ENCODE peak calls at places on chromosomes 5 and 9, in eight cellular contexts. One of them, this sample, is unnamed.
A peak's percentile ranks its signal among the peaks of the same experiment; 100 is the strongest.

GRCh38 chr5:122187426-122187825 is 58.1 kb downstream of the ZNF474 start:
- DNase-seq in PC-9: no peak
- DNase-seq in activated CD8-positive, alpha-beta T cell treated with anti-CD3 and anti-CD28 coated beads for 36 hours: no peak
- DNase-seq in fibroblast of pulmonary artery: peak; percentile 64
- DNase-seq in OCI-LY7: no peak
- DNase-seq in GM20000: no peak
- DNase-seq in GM23338: no peak
- DNase-seq in MCF 10A: no peak
- DNase-seq in this sample: no peak

GRCh38 chr5:3694819-3695218 is 99.2 kb downstream of the IRX1 start:
- DNase-seq in PC-9: no peak
- DNase-seq in activated CD8-positive, alpha-beta T cell treated with anti-CD3 and anti-CD28 coated beads for 36 hours: no peak
- DNase-seq in fibroblast of pulmonary artery: no peak
- DNase-seq in OCI-LY7: no peak
- DNase-seq in GM20000: no peak
- DNase-seq in GM23338: no peak
- DNase-seq in MCF 10A: no peak
- DNase-seq in this sample: no peak

GRCh38 chr9:14591411-14591810 is 101.8 kb downstream of the ZDHHC21 start:
- DNase-seq in PC-9: no peak
- DNase-seq in activated CD8-positive, alpha-beta T cell treated with anti-CD3 and anti-CD28 coated beads for 36 hours: no peak
- DNase-seq in fibroblast of pulmonary artery: no peak
- DNase-seq in OCI-LY7: no peak
- DNase-seq in GM20000: no peak
- DNase-seq in GM23338: no peak
- DNase-seq in MCF 10A: no peak
- DNase-seq in this sample: no peak

GRCh38 chr9:84079994-84080393 is 99.4 kb downstream of the RMI1 start:
- DNase-seq in PC-9: no peak
- DNase-seq in activated CD8-positive, alpha-beta T cell treated with anti-CD3 and anti-CD28 coated beads for 36 hours: no peak
- DNase-seq in fibroblast of pulmonary artery: no peak
- DNase-seq in OCI-LY7: no peak
- DNase-seq in GM20000: no peak
- DNase-seq in GM23338: no peak
- DNase-seq in MCF 10A: no peak
- DNase-seq in this sample: no peak

GRCh38 chr5:168714046-168714445 is 134.9 kb upstream of the PANK3 start:
- DNase-seq in PC-9: no peak
- DNase-seq in activated CD8-positive, alpha-beta T cell treated with anti-CD3 and anti-CD28 coated beads for 36 hours: peak; percentile 4
- DNase-seq in fibroblast of pulmonary artery: peak; percentile 16
- DNase-seq in OCI-LY7: no peak
- DNase-seq in GM20000: no peak
- DNase-seq in GM23338: no peak
- DNase-seq in MCF 10A: no peak
- DNase-seq in this sample: no peak

GRCh38 chr5:148808864-148809642 is 17.4 kb upstream of the ADRB2 start:
- DNase-seq in PC-9: no peak
- DNase-seq in activated CD8-positive, alpha-beta T cell treated with anti-CD3 and anti-CD28 coated beads for 36 hours: peak; percentile 55
- DNase-seq in fibroblast of pulmonary artery: no peak
- DNase-seq in OCI-LY7: peak; percentile 85
- DNase-seq in GM20000: peak; percentile 58
- DNase-seq in GM23338: no peak
- DNase-seq in MCF 10A: peak; percentile 39
- DNase-seq in this sample: no peak

GRCh38 chr5:149007174-149007573 is 55.7 kb downstream of the SH3TC2 start:
- DNase-seq in PC-9: no peak
- DNase-seq in activated CD8-positive, alpha-beta T cell treated with anti-CD3 and anti-CD28 coated beads for 36 hours: no peak
- DNase-seq in fibroblast of pulmonary artery: peak; percentile 66
- DNase-seq in OCI-LY7: no peak
- DNase-seq in GM20000: no peak
- DNase-seq in GM23338: no peak
- DNase-seq in MCF 10A: no peak
- DNase-seq in this sample: no peak

GRCh38 chr5:142433526-142434321 is 108.9 kb upstream of the SPRY4 start:
- DNase-seq in PC-9: no peak
- DNase-seq in activated CD8-positive, alpha-beta T cell treated with anti-CD3 and anti-CD28 coated beads for 36 hours: no peak
- DNase-seq in fibroblast of pulmonary artery: peak; percentile 72
- DNase-seq in OCI-LY7: no peak
- DNase-seq in GM20000: no peak
- DNase-seq in GM23338: no peak
- DNase-seq in MCF 10A: no peak
- DNase-seq in this sample: no peak

GRCh38 chr5:30994170-30994569 is 199.3 kb upstream of the CDH6 start:
- DNase-seq in PC-9: no peak
- DNase-seq in activated CD8-positive, alpha-beta T cell treated with anti-CD3 and anti-CD28 coated beads for 36 hours: no peak
- DNase-seq in fibroblast of pulmonary artery: no peak
- DNase-seq in OCI-LY7: no peak
- DNase-seq in GM20000: no peak
- DNase-seq in GM23338: peak; percentile 19
- DNase-seq in MCF 10A: no peak
- DNase-seq in this sample: no peak

GRCh38 chr5:15073453-15073852 is 201.9 kb upstream of the ANKH start:
- DNase-seq in PC-9: no peak
- DNase-seq in activated CD8-positive, alpha-beta T cell treated with anti-CD3 and anti-CD28 coated beads for 36 hours: no peak
- DNase-seq in fibroblast of pulmonary artery: no peak
- DNase-seq in OCI-LY7: peak; percentile 1
- DNase-seq in GM20000: no peak
- DNase-seq in GM23338: no peak
- DNase-seq in MCF 10A: no peak
- DNase-seq in this sample: no peak

GRCh38 chr9:126625329-126626116 is 11.8 kb downstream of the LMX1B start:
- DNase-seq in PC-9: no peak
- DNase-seq in activated CD8-positive, alpha-beta T cell treated with anti-CD3 and anti-CD28 coated beads for 36 hours: no peak
- DNase-seq in fibroblast of pulmonary artery: no peak
- DNase-seq in OCI-LY7: no peak
- DNase-seq in GM20000: no peak
- DNase-seq in GM23338: peak; percentile 57
- DNase-seq in MCF 10A: no peak
- DNase-seq in this sample: no peak

GRCh38 chr5:36887532-36887931 is 11.0 kb downstream of the NIPBL start:
- DNase-seq in PC-9: no peak
- DNase-seq in activated CD8-positive, alpha-beta T cell treated with anti-CD3 and anti-CD28 coated beads for 36 hours: no peak
- DNase-seq in fibroblast of pulmonary artery: no peak
- DNase-seq in OCI-LY7: no peak
- DNase-seq in GM20000: no peak
- DNase-seq in GM23338: no peak
- DNase-seq in MCF 10A: peak; percentile 21
- DNase-seq in this sample: no peak

GRCh38 chr9:126206099-126206498 is 120.5 kb upstream of the MVB12B start:
- DNase-seq in PC-9: no peak
- DNase-seq in activated CD8-positive, alpha-beta T cell treated with anti-CD3 and anti-CD28 coated beads for 36 hours: no peak
- DNase-seq in fibroblast of pulmonary artery: no peak
- DNase-seq in OCI-LY7: no peak
- DNase-seq in GM20000: no peak
- DNase-seq in GM23338: no peak
- DNase-seq in MCF 10A: no peak
- DNase-seq in this sample: no peak

GRCh38 chr5:107470007-107470582 is 200.6 kb downstream of the EFNA5 start:
- DNase-seq in PC-9: no peak
- DNase-seq in activated CD8-positive, alpha-beta T cell treated with anti-CD3 and anti-CD28 coated beads for 36 hours: no peak
- DNase-seq in fibroblast of pulmonary artery: no peak
- DNase-seq in OCI-LY7: no peak
- DNase-seq in GM20000: no peak
- DNase-seq in GM23338: no peak
- DNase-seq in MCF 10A: peak; percentile 55
- DNase-seq in this sample: no peak

GRCh38 chr5:181151146-181151545 is 3.8 kb downstream of the OR2V2 start:
- DNase-seq in PC-9: no peak
- DNase-seq in activated CD8-positive, alpha-beta T cell treated with anti-CD3 and anti-CD28 coated beads for 36 hours: no peak
- DNase-seq in fibroblast of pulmonary artery: no peak
- DNase-seq in OCI-LY7: peak; percentile 48
- DNase-seq in GM20000: no peak
- DNase-seq in GM23338: peak; percentile 65
- DNase-seq in MCF 10A: peak; percentile 14
- DNase-seq in this sample: no peak

GRCh38 chr5:174503461-174504265 is 220.7 kb upstream of the MSX2 start:
- DNase-seq in PC-9: no peak
- DNase-seq in activated CD8-positive, alpha-beta T cell treated with anti-CD3 and anti-CD28 coated beads for 36 hours: no peak
- DNase-seq in fibroblast of pulmonary artery: peak; percentile 65
- DNase-seq in OCI-LY7: no peak
- DNase-seq in GM20000: no peak
- DNase-seq in GM23338: no peak
- DNase-seq in MCF 10A: peak; percentile 93
- DNase-seq in this sample: no peak

GRCh38 chr5:122292357-122292756 is 19.7 kb upstream of the SNCAIP start:
- DNase-seq in PC-9: no peak
- DNase-seq in activated CD8-positive, alpha-beta T cell treated with anti-CD3 and anti-CD28 coated beads for 36 hours: no peak
- DNase-seq in fibroblast of pulmonary artery: no peak
- DNase-seq in OCI-LY7: no peak
- DNase-seq in GM20000: no peak
- DNase-seq in GM23338: no peak
- DNase-seq in MCF 10A: no peak
- DNase-seq in this sample: no peak

GRCh38 chr9:134735441-134736175 is 94.0 kb downstream of the COL5A1 start:
- DNase-seq in PC-9: no peak
- DNase-seq in activated CD8-positive, alpha-beta T cell treated with anti-CD3 and anti-CD28 coated beads for 36 hours: no peak
- DNase-seq in fibroblast of pulmonary artery: no peak
- DNase-seq in OCI-LY7: no peak
- DNase-seq in GM20000: no peak
- DNase-seq in GM23338: no peak
- DNase-seq in MCF 10A: no peak
- DNase-seq in this sample: no peak

GRCh38 chr9:12604154-12604825 is 88.9 kb upstream of the TYRP1 start:
- DNase-seq in PC-9: peak; percentile 1
- DNase-seq in activated CD8-positive, alpha-beta T cell treated with anti-CD3 and anti-CD28 coated beads for 36 hours: no peak
- DNase-seq in fibroblast of pulmonary artery: peak; percentile 29
- DNase-seq in OCI-LY7: no peak
- DNase-seq in GM20000: no peak
- DNase-seq in GM23338: no peak
- DNase-seq in MCF 10A: peak; percentile 52
- DNase-seq in this sample: no peak

GRCh38 chr9:108272350-108272899 is 583.4 kb downstream of the ACTL7B start:
- DNase-seq in PC-9: peak; percentile 72
- DNase-seq in activated CD8-positive, alpha-beta T cell treated with anti-CD3 and anti-CD28 coated beads for 36 hours: peak; percentile 2
- DNase-seq in fibroblast of pulmonary artery: peak; percentile 73
- DNase-seq in OCI-LY7: peak; percentile 2
- DNase-seq in GM20000: peak; percentile 34
- DNase-seq in GM23338: peak; percentile 60
- DNase-seq in MCF 10A: peak; percentile 73
- DNase-seq in this sample: no peak
- TF ChIP-seq CTCF in PC-9: peak; percentile 71
- TF ChIP-seq CTCF in activated CD8-positive, alpha-beta T cell treated with anti-CD3 and anti-CD28 coated beads for 36 hours: no peak
- TF ChIP-seq CTCF in fibroblast of pulmonary artery: peak; percentile 65
- TF ChIP-seq CTCF in OCI-LY7: peak; percentile 60
- TF ChIP-seq CTCF in GM20000: peak; percentile 27
- TF ChIP-seq CTCF in GM23338: peak; percentile 72
- TF ChIP-seq CTCF in MCF 10A: peak; percentile 79
- TF ChIP-seq CTCF in this sample: no peak

DNA sequence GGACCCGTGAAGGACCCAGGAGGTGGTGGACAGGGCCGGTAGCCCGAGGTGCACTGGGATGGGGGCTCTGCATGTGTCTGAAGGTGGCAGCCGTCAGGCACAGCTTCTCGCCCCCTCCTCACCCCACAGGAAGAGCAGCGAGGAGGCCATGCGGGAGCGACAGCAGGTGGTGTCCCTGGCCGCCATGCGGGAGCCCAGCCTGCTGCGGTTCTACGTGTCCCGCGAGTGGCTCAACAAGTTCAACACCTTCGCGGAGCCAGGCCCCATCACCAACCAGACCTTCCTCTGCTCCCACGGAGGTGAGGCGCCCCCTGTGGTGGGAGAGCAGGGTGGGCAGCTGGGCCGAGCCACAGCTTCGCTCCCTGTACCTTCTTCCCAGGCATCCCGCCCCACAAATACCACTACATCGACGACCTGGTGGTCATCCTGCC is 39.9 kb downstream of the USP20 start:
- DNase-seq in PC-9: no peak
- DNase-seq in activated CD8-positive, alpha-beta T cell treated with anti-CD3 and anti-CD28 coated beads for 36 hours: no peak
- DNase-seq in fibroblast of pulmonary artery: no peak
- DNase-seq in OCI-LY7: no peak
- DNase-seq in GM20000: no peak
- DNase-seq in GM23338: peak; percentile 69
- DNase-seq in MCF 10A: no peak
- DNase-seq in this sample: no peak
- TF ChIP-seq CTCF in PC-9: no peak
- TF ChIP-seq CTCF in activated CD8-positive, alpha-beta T cell treated with anti-CD3 and anti-CD28 coated beads for 36 hours: peak; percentile 32
- TF ChIP-seq CTCF in fibroblast of pulmonary artery: peak; percentile 11
- TF ChIP-seq CTCF in OCI-LY7: peak; percentile 46
- TF ChIP-seq CTCF in GM20000: no peak
- TF ChIP-seq CTCF in GM23338: peak; percentile 73
- TF ChIP-seq CTCF in MCF 10A: peak; percentile 16
- TF ChIP-seq CTCF in this sample: no peak

GRCh38 chr5:125834438-125835147 is 588.6 kb upstream of the GRAMD2B start:
- DNase-seq in PC-9: no peak
- DNase-seq in activated CD8-positive, alpha-beta T cell treated with anti-CD3 and anti-CD28 coated beads for 36 hours: no peak
- DNase-seq in fibroblast of pulmonary artery: no peak
- DNase-seq in OCI-LY7: no peak
- DNase-seq in GM20000: no peak
- DNase-seq in GM23338: peak; percentile 18
- DNase-seq in MCF 10A: no peak
- DNase-seq in this sample: no peak

DNA sequence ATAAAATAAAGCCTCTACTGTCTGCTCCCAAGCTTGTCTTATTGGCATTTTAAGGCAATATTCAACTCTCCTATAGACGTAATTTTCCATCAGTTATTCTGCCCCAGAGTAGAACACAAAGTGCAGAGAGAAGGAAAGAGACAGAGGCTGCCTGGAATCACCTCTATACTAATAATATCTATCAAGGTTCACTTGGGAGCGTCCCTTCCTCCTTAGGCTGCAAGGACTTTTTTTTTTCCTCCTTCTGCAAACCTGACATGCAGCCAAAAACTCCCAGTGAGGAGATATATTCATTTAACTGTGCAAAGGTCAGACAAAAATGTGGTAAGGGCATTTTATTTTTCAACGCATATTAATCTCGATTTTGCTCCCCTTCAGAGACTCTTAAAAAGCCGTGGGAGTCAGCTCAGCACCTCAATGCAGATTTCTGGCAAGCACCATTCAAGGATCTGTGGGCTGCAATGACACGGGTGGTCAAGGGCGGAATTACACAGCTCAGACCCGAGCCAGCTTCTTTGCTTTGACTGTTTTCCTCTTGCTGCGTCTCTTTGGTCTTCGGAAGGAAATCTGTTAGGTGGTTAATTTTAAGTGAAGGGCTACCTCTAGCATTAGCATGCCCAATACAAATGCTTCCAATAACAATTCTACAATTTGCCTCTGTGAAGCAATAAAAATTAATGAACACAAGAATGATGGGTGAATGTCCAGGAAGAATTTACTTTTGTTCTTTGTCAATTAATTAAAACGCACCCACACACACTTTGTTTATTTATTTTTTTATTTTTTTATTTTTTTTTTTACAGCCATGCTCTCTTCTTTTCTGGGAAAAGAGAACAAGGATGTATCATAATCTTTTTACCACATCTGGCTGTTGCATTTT is 587.7 kb upstream of the GRAMD2B start:
- DNase-seq in PC-9: peak; percentile 2
- DNase-seq in activated CD8-positive, alpha-beta T cell treated with anti-CD3 and anti-CD28 coated beads for 36 hours: no peak
- DNase-seq in fibroblast of pulmonary artery: peak; percentile 70
- DNase-seq in OCI-LY7: peak; percentile 44
- DNase-seq in GM20000: peak; percentile 10
- DNase-seq in GM23338: peak; percentile 83
- DNase-seq in MCF 10A: peak; percentile 33
- DNase-seq in this sample: no peak
- TF ChIP-seq CTCF in PC-9: peak; percentile 64
- TF ChIP-seq CTCF in activated CD8-positive, alpha-beta T cell treated with anti-CD3 and anti-CD28 coated beads for 36 hours: no peak
- TF ChIP-seq CTCF in fibroblast of pulmonary artery: peak; percentile 79
- TF ChIP-seq CTCF in OCI-LY7: peak; percentile 70
- TF ChIP-seq CTCF in GM20000: peak; percentile 27
- TF ChIP-seq CTCF in GM23338: peak; percentile 66
- TF ChIP-seq CTCF in MCF 10A: peak; percentile 44
- TF ChIP-seq CTCF in this sample: no peak

GRCh38 chr5:23840083-23840482 is 332.7 kb downstream of the PRDM9 start:
- DNase-seq in PC-9: no peak
- DNase-seq in activated CD8-positive, alpha-beta T cell treated with anti-CD3 and anti-CD28 coated beads for 36 hours: no peak
- DNase-seq in fibroblast of pulmonary artery: peak; percentile 0
- DNase-seq in OCI-LY7: no peak
- DNase-seq in GM20000: no peak
- DNase-seq in GM23338: no peak
- DNase-seq in MCF 10A: peak; percentile 12
- DNase-seq in this sample: no peak
- TF ChIP-seq CTCF in PC-9: peak; percentile 24
- TF ChIP-seq CTCF in activated CD8-positive, alpha-beta T cell treated with anti-CD3 and anti-CD28 coated beads for 36 hours: no peak
- TF ChIP-seq CTCF in fibroblast of pulmonary artery: no peak
- TF ChIP-seq CTCF in OCI-LY7: peak; percentile 23
- TF ChIP-seq CTCF in GM20000: no peak
- TF ChIP-seq CTCF in GM23338: no peak
- TF ChIP-seq CTCF in MCF 10A: no peak
- TF ChIP-seq CTCF in this sample: no peak